ENCODE peak calls at places on chromosomes 7 and 10, in four cellular contexts. One of them, this sample, is unnamed. For H3K9me3, the result is how much of the 10 kb centered on the place peaks cover.

GRCh38 chr10:108862691-108863350 is 1060.5 kb downstream of the XPNPEP1 start:
- DNase-seq in BE2C: no peak
- DNase-seq in tibial nerve: no peak
- DNase-seq in upper lobe of right lung: no peak
- DNase-seq in this sample: no peak

GRCh38 chr10:48556065-48556464 is 48.8 kb downstream of the ARHGAP22 start:
- DNase-seq in BE2C: no peak
- DNase-seq in tibial nerve: no peak
- DNase-seq in upper lobe of right lung: no peak
- DNase-seq in this sample: no peak

GRCh38 chr10:88892223-88892967 is 12.3 kb downstream of the STAMBPL1 start:
- DNase-seq in BE2C: no peak
- DNase-seq in tibial nerve: no peak
- DNase-seq in upper lobe of right lung: no peak
- DNase-seq in this sample: no peak

GRCh38 chr10:116974442-116975005 is 30.5 kb downstream of the SHTN1 start:
- DNase-seq in BE2C: no peak
- DNase-seq in tibial nerve: no peak
- DNase-seq in upper lobe of right lung: no peak
- DNase-seq in this sample: no peak

GRCh38 chr7:92794846-92795245 is 41.5 kb downstream of the CDK6 start:
- DNase-seq in BE2C: no peak
- DNase-seq in tibial nerve: no peak
- DNase-seq in upper lobe of right lung: no peak
- DNase-seq in this sample: no peak

GRCh38 chr10:25639646-25640045 is 294.4 kb upstream of the MYO3A start:
- DNase-seq in BE2C: no peak
- DNase-seq in tibial nerve: no peak
- DNase-seq in upper lobe of right lung: no peak
- DNase-seq in this sample: no peak

GRCh38 chr7:129775695-129776396 is 164.3 kb downstream of the NRF1 start:
- DNase-seq in BE2C: no peak
- DNase-seq in tibial nerve: no peak
- DNase-seq in upper lobe of right lung: no peak
- DNase-seq in this sample: no peak

GRCh38 chr10:116878123-116878522 is 28.8 kb downstream of the ENO4 start:
- DNase-seq in BE2C: no peak
- DNase-seq in tibial nerve: no peak
- DNase-seq in upper lobe of right lung: no peak
- DNase-seq in this sample: no peak

GRCh38 chr10:34377833-34378232 is 437.3 kb downstream of the PARD3 start:
- DNase-seq in BE2C: no peak
- DNase-seq in tibial nerve: no peak
- DNase-seq in upper lobe of right lung: no peak
- DNase-seq in this sample: no peak

GRCh38 chr10:22837351-22837750 is 90.5 kb upstream of the ARMC3 start:
- DNase-seq in BE2C: peak
- DNase-seq in tibial nerve: no peak
- DNase-seq in upper lobe of right lung: no peak
- DNase-seq in this sample: no peak

GRCh38 chr10:90289037-90289436 is 568.8 kb downstream of the HTR7 start:
- DNase-seq in BE2C: no peak
- DNase-seq in tibial nerve: no peak
- DNase-seq in upper lobe of right lung: no peak
- DNase-seq in this sample: no peak

GRCh38 chr7:74430961-74431466 is 22.7 kb upstream of the GTF2IRD1 start:
- DNase-seq in BE2C: no peak
- DNase-seq in tibial nerve: no peak
- DNase-seq in upper lobe of right lung: no peak
- DNase-seq in this sample: no peak

GRCh38 chr10:69071610-69072009 is 16.3 kb upstream of the SRGN start:
- DNase-seq in BE2C: no peak
- DNase-seq in tibial nerve: no peak
- DNase-seq in upper lobe of right lung: no peak
- DNase-seq in this sample: no peak

GRCh38 chr7:8433477-8434289 is at the start of gene NXPH1:
- DNase-seq in BE2C: peak
- DNase-seq in tibial nerve: no peak
- DNase-seq in upper lobe of right lung: peak
- DNase-seq in this sample: peak

GRCh38 chr7:80699030-80699638 is 60.7 kb downstream of the CD36 start:
- DNase-seq in BE2C: no peak
- DNase-seq in tibial nerve: no peak
- DNase-seq in upper lobe of right lung: no peak
- DNase-seq in this sample: no peak

GRCh38 chr7:30308392-30308791 is 24.0 kb downstream of the ZNRF2 start:
- DNase-seq in BE2C: no peak
- DNase-seq in tibial nerve: no peak
- DNase-seq in upper lobe of right lung: no peak
- DNase-seq in this sample: no peak

GRCh38 chr7:87505122-87505521 is 29.6 kb upstream of the ABCB4 start:
- DNase-seq in BE2C: no peak
- DNase-seq in tibial nerve: no peak
- DNase-seq in upper lobe of right lung: no peak
- DNase-seq in this sample: no peak

GRCh38 chr10:64529003-64529350 is 1007.8 kb downstream of the REEP3 start:
- DNase-seq in BE2C: no peak
- DNase-seq in tibial nerve: no peak
- DNase-seq in upper lobe of right lung: no peak
- DNase-seq in this sample: no peak

GRCh38 chr7:84950836-84951235 is 236.0 kb downstream of the SEMA3D start:
- DNase-seq in BE2C: no peak
- DNase-seq in tibial nerve: no peak
- DNase-seq in upper lobe of right lung: no peak
- DNase-seq in this sample: no peak

GRCh38 chr7:3082386-3082785 is 38.7 kb upstream of the CARD11 start:
- DNase-seq in BE2C: no peak
- DNase-seq in tibial nerve: no peak
- DNase-seq in upper lobe of right lung: no peak
- DNase-seq in this sample: no peak

GRCh38 chr10:112955736-112956421 is 5.8 kb downstream of the TCF7L2 start:
- DNase-seq in BE2C: no peak
- DNase-seq in tibial nerve: no peak
- DNase-seq in upper lobe of right lung: no peak
- DNase-seq in this sample: no peak

GRCh38 chr10:909831-910230 is 21.7 kb downstream of the LARP4B start:
- DNase-seq in BE2C: no peak
- DNase-seq in tibial nerve: no peak
- DNase-seq in upper lobe of right lung: no peak
- DNase-seq in this sample: no peak

GRCh38 chr7:70419816-70420215 is 712.1 kb upstream of the GALNT17 start:
- DNase-seq in BE2C: peak
- DNase-seq in tibial nerve: no peak
- DNase-seq in upper lobe of right lung: no peak
- DNase-seq in this sample: no peak

GRCh38 chr10:15068802-15069201 is 19.8 kb downstream of the ACBD7 start:
- DNase-seq in BE2C: no peak
- DNase-seq in tibial nerve: no peak
- DNase-seq in upper lobe of right lung: no peak
- DNase-seq in this sample: peak

GRCh38 chr7:152521420-152522337 is 85.9 kb upstream of the KMT2C start:
- DNase-seq in BE2C: no peak
- DNase-seq in tibial nerve: no peak
- DNase-seq in upper lobe of right lung: no peak
- DNase-seq in this sample: peak

GRCh38 chr10:17652585-17652984 is 8.6 kb downstream of the STAM start:
- DNase-seq in BE2C: no peak
- DNase-seq in tibial nerve: no peak
- DNase-seq in upper lobe of right lung: no peak
- DNase-seq in this sample: no peak

GRCh38 chr10:24961582-24961981 is 9.2 kb upstream of the PRTFDC1 start:
- DNase-seq in BE2C: no peak
- DNase-seq in tibial nerve: no peak
- DNase-seq in upper lobe of right lung: no peak
- DNase-seq in this sample: no peak

GRCh38 chr7:75531359-75531821 is 39.3 kb downstream of the SPDYE5 start:
- DNase-seq in BE2C: no peak
- DNase-seq in tibial nerve: no peak
- DNase-seq in upper lobe of right lung: peak
- DNase-seq in this sample: peak

GRCh38 chr7:34759477-34760125 is 101.6 kb downstream of the NPSR1 start:
- DNase-seq in BE2C: peak
- DNase-seq in tibial nerve: no peak
- DNase-seq in upper lobe of right lung: no peak
- DNase-seq in this sample: peak

GRCh38 chr7:138891446-138891810 is 89.8 kb downstream of the KIAA1549 start:
- DNase-seq in BE2C: no peak
- DNase-seq in tibial nerve: no peak
- DNase-seq in upper lobe of right lung: no peak
- DNase-seq in this sample: no peak

GRCh38 chr10:111999205-111999914 is 184.2 kb downstream of the GPAM start:
- DNase-seq in BE2C: no peak
- DNase-seq in tibial nerve: no peak
- DNase-seq in upper lobe of right lung: no peak
- DNase-seq in this sample: no peak

GRCh38 chr7:139738772-139739171 is 39.0 kb downstream of the HIPK2 start:
- DNase-seq in BE2C: no peak
- DNase-seq in tibial nerve: no peak
- DNase-seq in upper lobe of right lung: no peak
- DNase-seq in this sample: no peak

GRCh38 chr10:34906021-34906965 is 91.2 kb upstream of the PARD3 start:
- DNase-seq in BE2C: peak
- DNase-seq in tibial nerve: peak
- DNase-seq in upper lobe of right lung: no peak
- DNase-seq in this sample: peak

GRCh38 chr7:137718360-137718759 is 128.4 kb downstream of the DGKI start:
- DNase-seq in BE2C: no peak
- DNase-seq in tibial nerve: no peak
- DNase-seq in upper lobe of right lung: no peak
- DNase-seq in this sample: no peak
- H3K4me3 ChIP-seq in BE2C: no peak
- H3K4me3 ChIP-seq in tibial nerve: no peak
- H3K4me3 ChIP-seq in upper lobe of right lung: no peak
- H3K4me3 ChIP-seq in this sample: no peak

GRCh38 chr10:83410570-83410969 is 728.7 kb upstream of the GHITM start:
- DNase-seq in BE2C: no peak
- DNase-seq in tibial nerve: no peak
- DNase-seq in upper lobe of right lung: no peak
- DNase-seq in this sample: no peak
- H3K9me3 ChIP-seq in BE2C: under half
- H3K9me3 ChIP-seq in tibial nerve: under half
- H3K9me3 ChIP-seq in upper lobe of right lung: under half
- H3K9me3 ChIP-seq in this sample: under half

DNA sequence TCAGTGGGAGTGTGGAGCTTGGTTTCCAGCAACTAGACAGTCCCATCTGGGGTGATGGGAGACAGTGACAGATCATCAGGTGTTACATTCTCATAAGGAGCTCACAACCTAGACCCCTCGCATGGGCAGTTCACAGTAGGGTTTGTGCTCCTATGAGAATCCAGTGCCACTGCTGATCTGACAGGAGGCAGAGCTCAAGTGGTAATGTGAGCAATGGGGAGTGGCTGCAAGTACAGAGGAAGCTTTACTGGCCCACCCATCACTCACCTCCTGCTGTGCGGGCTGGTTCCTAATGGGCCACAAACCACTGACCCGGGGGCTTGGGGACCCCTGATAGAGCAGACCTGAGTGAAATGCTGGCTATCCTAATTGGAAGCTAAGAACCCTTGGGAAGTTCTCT is 242.8 kb downstream of the BAMBI start:
- DNase-seq in BE2C: no peak
- DNase-seq in tibial nerve: no peak
- DNase-seq in upper lobe of right lung: no peak
- DNase-seq in this sample: no peak
- H3K4me3 ChIP-seq in BE2C: no peak
- H3K4me3 ChIP-seq in tibial nerve: no peak
- H3K4me3 ChIP-seq in upper lobe of right lung: no peak
- H3K4me3 ChIP-seq in this sample: no peak

GRCh38 chr7:262251-262572 is 27.8 kb upstream of the FOXL3 start:
- DNase-seq in BE2C: peak
- DNase-seq in tibial nerve: no peak
- DNase-seq in upper lobe of right lung: peak
- DNase-seq in this sample: peak

GRCh38 chr7:259191-259505 is 30.8 kb upstream of the FOXL3 start:
- DNase-seq in BE2C: no peak
- DNase-seq in tibial nerve: no peak
- DNase-seq in upper lobe of right lung: peak
- DNase-seq in this sample: no peak

GRCh38 chr7:260441-261281 is 29.3 kb upstream of the FOXL3 start:
- DNase-seq in BE2C: no peak
- DNase-seq in tibial nerve: no peak
- DNase-seq in upper lobe of right lung: peak
- DNase-seq in this sample: no peak

GRCh38 chr7:259751-260405 is 30.1 kb upstream of the FOXL3 start:
- DNase-seq in BE2C: no peak
- DNase-seq in tibial nerve: no peak
- DNase-seq in upper lobe of right lung: peak
- DNase-seq in this sample: no peak

DNA sequence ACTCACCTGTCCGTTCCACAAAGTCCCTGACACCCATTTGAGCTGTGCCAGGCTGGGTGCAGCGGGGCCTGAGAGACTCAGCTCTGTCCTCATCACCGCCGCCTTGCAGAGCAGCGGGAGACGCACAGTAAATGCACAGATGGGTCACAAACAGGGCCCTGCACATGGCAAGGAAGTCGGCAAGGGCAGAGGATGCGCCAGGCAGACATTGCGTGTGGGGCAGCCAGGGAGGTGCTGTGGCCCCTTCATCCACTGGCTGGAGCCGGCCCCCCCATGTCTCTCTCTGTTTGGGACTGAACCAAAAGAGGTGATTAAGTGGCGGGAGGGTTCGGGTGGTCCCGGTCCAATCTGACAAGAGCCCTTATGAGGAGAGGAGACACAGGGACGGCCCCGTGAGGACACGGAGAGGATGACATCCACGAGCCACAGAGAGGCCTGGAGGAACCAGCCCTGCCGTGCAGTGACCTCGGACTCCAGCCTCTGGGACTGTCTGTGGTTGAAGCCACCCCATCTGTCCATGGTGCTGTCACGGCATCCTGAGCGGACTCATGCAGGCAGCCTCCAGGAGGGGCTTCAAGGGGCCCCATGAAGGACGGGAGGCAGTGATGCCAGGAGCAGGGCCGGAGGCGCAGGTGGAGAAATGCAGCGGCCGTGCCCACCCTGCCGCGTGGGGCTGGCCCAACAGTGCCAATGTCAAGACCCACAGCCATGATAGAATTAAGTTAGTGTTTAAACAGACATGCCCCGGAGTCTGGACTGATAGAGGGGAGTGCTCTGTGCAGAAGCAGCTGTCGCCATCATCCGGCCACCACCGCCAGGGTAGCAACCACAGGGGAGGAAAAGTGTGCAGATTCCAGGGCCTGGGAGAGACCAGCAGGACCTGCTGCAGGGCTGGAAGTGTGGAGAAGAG is 28.4 kb upstream of the FOXL3 start:
- DNase-seq in BE2C: no peak
- DNase-seq in tibial nerve: no peak
- DNase-seq in upper lobe of right lung: peak
- DNase-seq in this sample: no peak
- H3K9me3 ChIP-seq in BE2C: under half
- H3K9me3 ChIP-seq in tibial nerve: under half
- H3K9me3 ChIP-seq in upper lobe of right lung: under half
- H3K9me3 ChIP-seq in this sample: under half